ENCODE peak calls at places on chromosomes 5 and 9, in seven cellular contexts. One of them, this sample, is unnamed.

GRCh38 chr5:1410156-1411014 is 34.9 kb downstream of the SLC6A3 start:
- DNase-seq in progenitor cell of endocrine pancreas: no peak
- DNase-seq in AG04450: no peak
- DNase-seq in activated effector memory CD4-positive, alpha-beta T cell treated with anti-CD3 and anti-CD28 coated beads, Interleukin-2, amount 50 U/mL, for 16 hours: no peak
- DNase-seq in RWPE1: no peak
- DNase-seq in NCI-H526: no peak
- DNase-seq in substantia nigra: no peak
- DNase-seq in this sample: no peak

GRCh38 chr9:111566234-111566633 is 33.2 kb downstream of the PTGR1 start:
- DNase-seq in AG04450: no peak
- DNase-seq in NCI-H526: no peak
- DNase-seq in activated effector memory CD4-positive, alpha-beta T cell treated with anti-CD3 and anti-CD28 coated beads, Interleukin-2, amount 50 U/mL, for 16 hours: no peak
- DNase-seq in RWPE1: no peak
- DNase-seq in substantia nigra: no peak
- DNase-seq in progenitor cell of endocrine pancreas: no peak
- DNase-seq in this sample: no peak

GRCh38 chr5:170491479-170491878 is 12.3 kb upstream of the KCNIP1 start:
- DNase-seq in RWPE1: peak; percentile 69
- DNase-seq in activated effector memory CD4-positive, alpha-beta T cell treated with anti-CD3 and anti-CD28 coated beads, Interleukin-2, amount 50 U/mL, for 16 hours: no peak
- DNase-seq in NCI-H526: no peak
- DNase-seq in AG04450: peak; percentile 66
- DNase-seq in substantia nigra: no peak
- DNase-seq in progenitor cell of endocrine pancreas: no peak
- DNase-seq in this sample: peak; percentile 33

GRCh38 chr9:35919212-35920003 is 10.1 kb downstream of the SPAAR start:
- DNase-seq in AG04450: no peak
- DNase-seq in NCI-H526: no peak
- DNase-seq in progenitor cell of endocrine pancreas: no peak
- DNase-seq in substantia nigra: no peak
- DNase-seq in activated effector memory CD4-positive, alpha-beta T cell treated with anti-CD3 and anti-CD28 coated beads, Interleukin-2, amount 50 U/mL, for 16 hours: no peak
- DNase-seq in RWPE1: no peak
- DNase-seq in this sample: no peak

GRCh38 chr9:33193818-33194217 is 26.7 kb upstream of the B4GALT1 start:
- DNase-seq in progenitor cell of endocrine pancreas: no peak
- DNase-seq in RWPE1: peak; percentile 55
- DNase-seq in activated effector memory CD4-positive, alpha-beta T cell treated with anti-CD3 and anti-CD28 coated beads, Interleukin-2, amount 50 U/mL, for 16 hours: no peak
- DNase-seq in NCI-H526: no peak
- DNase-seq in substantia nigra: no peak
- DNase-seq in AG04450: no peak
- DNase-seq in this sample: no peak

GRCh38 chr9:124381073-124381945 is 33.9 kb downstream of the PSMB7 start:
- DNase-seq in activated effector memory CD4-positive, alpha-beta T cell treated with anti-CD3 and anti-CD28 coated beads, Interleukin-2, amount 50 U/mL, for 16 hours: no peak
- DNase-seq in progenitor cell of endocrine pancreas: no peak
- DNase-seq in NCI-H526: no peak
- DNase-seq in substantia nigra: no peak
- DNase-seq in AG04450: no peak
- DNase-seq in RWPE1: no peak
- DNase-seq in this sample: no peak

GRCh38 chr5:10741661-10742060 is 19.4 kb downstream of the DAP start:
- DNase-seq in AG04450: no peak
- DNase-seq in activated effector memory CD4-positive, alpha-beta T cell treated with anti-CD3 and anti-CD28 coated beads, Interleukin-2, amount 50 U/mL, for 16 hours: no peak
- DNase-seq in substantia nigra: no peak
- DNase-seq in progenitor cell of endocrine pancreas: no peak
- DNase-seq in RWPE1: no peak
- DNase-seq in NCI-H526: no peak
- DNase-seq in this sample: no peak

GRCh38 chr5:142618125-142618524 is 67.8 kb downstream of the FGF1 start:
- DNase-seq in activated effector memory CD4-positive, alpha-beta T cell treated with anti-CD3 and anti-CD28 coated beads, Interleukin-2, amount 50 U/mL, for 16 hours: no peak
- DNase-seq in substantia nigra: no peak
- DNase-seq in RWPE1: peak; percentile 22
- DNase-seq in AG04450: peak; percentile 43
- DNase-seq in progenitor cell of endocrine pancreas: no peak
- DNase-seq in NCI-H526: no peak
- DNase-seq in this sample: no peak

GRCh38 chr9:99556998-99557397 is 264.7 kb upstream of the NR4A3 start:
- DNase-seq in substantia nigra: no peak
- DNase-seq in NCI-H526: no peak
- DNase-seq in progenitor cell of endocrine pancreas: no peak
- DNase-seq in activated effector memory CD4-positive, alpha-beta T cell treated with anti-CD3 and anti-CD28 coated beads, Interleukin-2, amount 50 U/mL, for 16 hours: no peak
- DNase-seq in AG04450: no peak
- DNase-seq in RWPE1: no peak
- DNase-seq in this sample: no peak

GRCh38 chr5:177474845-177475562 is 1.6 kb upstream of the DBN1 start:
- DNase-seq in activated effector memory CD4-positive, alpha-beta T cell treated with anti-CD3 and anti-CD28 coated beads, Interleukin-2, amount 50 U/mL, for 16 hours: no peak
- DNase-seq in RWPE1: no peak
- DNase-seq in AG04450: no peak
- DNase-seq in progenitor cell of endocrine pancreas: no peak
- DNase-seq in substantia nigra: no peak
- DNase-seq in NCI-H526: no peak
- DNase-seq in this sample: no peak

GRCh38 chr5:9269024-9269423 is 276.9 kb downstream of the SEMA5A start:
- DNase-seq in progenitor cell of endocrine pancreas: no peak
- DNase-seq in activated effector memory CD4-positive, alpha-beta T cell treated with anti-CD3 and anti-CD28 coated beads, Interleukin-2, amount 50 U/mL, for 16 hours: no peak
- DNase-seq in AG04450: no peak
- DNase-seq in RWPE1: peak; percentile 39
- DNase-seq in NCI-H526: no peak
- DNase-seq in substantia nigra: no peak
- DNase-seq in this sample: no peak

This sample was measured in tibial nerve.